ENCODE peak calls at places on chromosomes 7 and 10, in four cellular contexts. H is HTR-8/SVneo, D is Daoy, Z is hippocampal formation. R is an unnamed sample.

GRCh38 chr10:112986791-112987190 is 36.7 kb downstream of the TCF7L2 start:
- DNase-seq in H (no peak), D (no peak), Z (no peak), R (no peak)

GRCh38 chr7:134602921-134603394 is 43.7 kb upstream of the BPGM start:
- DNase-seq in H (no peak), D (no peak), Z (no peak), R (peak)

GRCh38 chr10:33099748-33100147 is 141.7 kb upstream of the ITGB1 start:
- DNase-seq in H (no peak), D (no peak), Z (no peak), R (no peak)

GRCh38 chr7:33421384-33421783 is 292.0 kb downstream of the BBS9 start:
- DNase-seq in H (no peak), D (no peak), Z (no peak), R (peak)

GRCh38 chr10:98599032-98599610 is 152.4 kb upstream of the HPS1 start:
- DNase-seq in H (no peak), D (no peak), Z (no peak), R (no peak)

GRCh38 chr10:104090597-104090996 is 4.9 kb upstream of the COL17A1 start:
- DNase-seq in H (no peak), D (no peak), Z (no peak), R (no peak)

GRCh38 chr10:78685466-78686163 is 383.2 kb upstream of the ZMIZ1 start:
- DNase-seq in H (peak), D (no peak), Z (no peak), R (peak)

GRCh38 chr7:25790261-25790660 is 361.7 kb upstream of the NFE2L3 start:
- DNase-seq in H (no peak), D (no peak), Z (no peak), R (peak)

GRCh38 chr7:88169717-88170320 is 50.0 kb downstream of the SRI start:
- DNase-seq in H (no peak), D (no peak), Z (peak), R (peak)

GRCh38 chr10:49161411-49161997 is 26.7 kb downstream of the TMEM273 start:
- DNase-seq in H (peak), D (peak), Z (peak), R (peak)

GRCh38 chr7:159017741-159018140 is 126.9 kb downstream of the VIPR2 start:
- DNase-seq in H (no peak), D (no peak), Z (no peak), R (no peak)

GRCh38 chr7:159119026-159119741 is 25.5 kb downstream of the VIPR2 start:
- DNase-seq in H (no peak), D (no peak), Z (no peak), R (no peak)

GRCh38 chr7:127708788-127709187 is 56.8 kb downstream of the SND1 start:
- DNase-seq in H (peak), D (peak), Z (peak), R (peak)

GRCh38 chr7:142629588-142630260 is 119.5 kb upstream of the PRSS1 start:
- DNase-seq in H (peak), D (peak), Z (no peak), R (peak)

GRCh38 chr10:124049484-124049883 is 43.9 kb downstream of the CHST15 start:
- DNase-seq in H (no peak), D (peak), Z (no peak), R (peak)

GRCh38 chr10:124125305-124126116 is 32.1 kb upstream of the CHST15 start:
- DNase-seq in H (peak), D (no peak), Z (no peak), R (no peak)

GRCh38 chr10:21515581-21516269 is 9.8 kb downstream of the SKIDA1 start:
- DNase-seq in H (no peak), D (no peak), Z (no peak), R (no peak)

GRCh38 chr7:14761506-14762296 is 140.8 kb downstream of the DGKB start:
- DNase-seq in H (no peak), D (peak), Z (peak), R (peak)

GRCh38 chr7:88202278-88202677 is 17.6 kb downstream of the SRI start:
- DNase-seq in H (no peak), D (no peak), Z (no peak), R (no peak)

GRCh38 chr7:130627775-130628174 is 40.8 kb downstream of the COPG2 start:
- DNase-seq in H (no peak), D (no peak), Z (no peak), R (no peak)

GRCh38 chr10:124534231-124534798 is 72.7 kb downstream of the LHPP start:
- DNase-seq in H (no peak), D (no peak), Z (peak), R (peak)

GRCh38 chr10:126749030-126749655 is 78.7 kb upstream of the C10orf90 start:
- DNase-seq in H (peak), D (peak), Z (peak), R (peak)

GRCh38 chr7:135964791-135965190 is 12.4 kb downstream of the MTPN start:
- DNase-seq in H (no peak), D (no peak), Z (no peak), R (no peak)

GRCh38 chr10:13351340-13351915 is 3.3 kb upstream of the SEPHS1 start:
- DNase-seq in H (no peak), D (no peak), Z (no peak), R (no peak)

GRCh38 chr10:77680811-77681210 is 43.2 kb upstream of the KCNMA1 start:
- DNase-seq in H (no peak), D (no peak), Z (no peak), R (no peak)

GRCh38 chr7:116769541-116769940 is 92.8 kb upstream of the CAPZA2 start:
- DNase-seq in H (no peak), D (no peak), Z (no peak), R (no peak)

GRCh38 chr10:11424456-11425287 is 186.8 kb downstream of the USP6NL start:
- DNase-seq in H (peak), D (peak), Z (peak), R (peak)

GRCh38 chr7:156618791-156619367 is 21.7 kb upstream of the RNF32 start:
- DNase-seq in H (no peak), D (no peak), Z (no peak), R (no peak)

GRCh38 chr7:134890246-134891240 is 95.8 kb upstream of the AGBL3 start:
- DNase-seq in H (no peak), D (peak), Z (peak), R (no peak)

GRCh38 chr7:137579913-137580640 is 236.5 kb upstream of the PTN start:
- DNase-seq in H (peak), D (peak), Z (no peak), R (peak)

GRCh38 chr10:122173766-122174435 is 97.2 kb upstream of the BTBD16 start:
- DNase-seq in H (no peak), D (no peak), Z (no peak), R (no peak)